ENCODE peak calls at places on chromosomes 2 and 18, in seven cellular contexts. One of them, this sample, is unnamed.

GRCh38 chr2:34656632-34657031 is 1057.5 kb upstream of the FAM98A start:
- DNase-seq in breast epithelium: no peak
- DNase-seq in Peyer's patch: no peak
- DNase-seq in body of pancreas: no peak
- DNase-seq in sigmoid colon: no peak
- DNase-seq in uterus: no peak
- DNase-seq in tibial nerve: no peak
- DNase-seq in this sample: no peak

GRCh38 chr2:61220768-61221167 is 58.8 kb downstream of the C2orf74 start:
- DNase-seq in breast epithelium: no peak
- DNase-seq in tibial nerve: no peak
- DNase-seq in body of pancreas: no peak
- DNase-seq in sigmoid colon: no peak
- DNase-seq in uterus: no peak
- DNase-seq in Peyer's patch: no peak
- DNase-seq in this sample: no peak

GRCh38 chr18:36323421-36323820 is 25.9 kb downstream of the FHOD3 start:
- DNase-seq in uterus: no peak
- DNase-seq in body of pancreas: no peak
- DNase-seq in Peyer's patch: no peak
- DNase-seq in tibial nerve: no peak
- DNase-seq in sigmoid colon: no peak
- DNase-seq in breast epithelium: no peak
- DNase-seq in this sample: no peak

GRCh38 chr18:58407263-58407648 is 221.6 kb downstream of the ALPK2 start:
- DNase-seq in body of pancreas: no peak
- DNase-seq in sigmoid colon: no peak
- DNase-seq in Peyer's patch: no peak
- DNase-seq in breast epithelium: no peak
- DNase-seq in uterus: no peak
- DNase-seq in tibial nerve: no peak
- DNase-seq in this sample: no peak

GRCh38 chr18:67520276-67521035 is 3.9 kb upstream of the DSEL start:
- DNase-seq in uterus: peak
- DNase-seq in body of pancreas: no peak
- DNase-seq in Peyer's patch: no peak
- DNase-seq in sigmoid colon: peak
- DNase-seq in breast epithelium: no peak
- DNase-seq in tibial nerve: no peak
- DNase-seq in this sample: no peak

GRCh38 chr2:163044116-163044515 is 205.5 kb upstream of the KCNH7 start:
- DNase-seq in uterus: no peak
- DNase-seq in body of pancreas: no peak
- DNase-seq in Peyer's patch: no peak
- DNase-seq in sigmoid colon: no peak
- DNase-seq in tibial nerve: no peak
- DNase-seq in breast epithelium: no peak
- DNase-seq in this sample: no peak

GRCh38 chr2:150476809-150477302 is 10.6 kb downstream of the RND3 start:
- DNase-seq in tibial nerve: no peak
- DNase-seq in uterus: no peak
- DNase-seq in breast epithelium: no peak
- DNase-seq in Peyer's patch: no peak
- DNase-seq in sigmoid colon: no peak
- DNase-seq in body of pancreas: peak
- DNase-seq in this sample: no peak

GRCh38 chr2:180494286-180494685 is 486.1 kb upstream of the UBE2E3 start:
- DNase-seq in body of pancreas: no peak
- DNase-seq in breast epithelium: no peak
- DNase-seq in Peyer's patch: no peak
- DNase-seq in uterus: no peak
- DNase-seq in sigmoid colon: no peak
- DNase-seq in tibial nerve: no peak
- DNase-seq in this sample: no peak

GRCh38 chr18:49052891-49053644 is 102.3 kb upstream of the SMAD7 start:
- DNase-seq in Peyer's patch: no peak
- DNase-seq in tibial nerve: no peak
- DNase-seq in uterus: no peak
- DNase-seq in body of pancreas: no peak
- DNase-seq in sigmoid colon: no peak
- DNase-seq in breast epithelium: no peak
- DNase-seq in this sample: no peak

GRCh38 chr2:51194656-51195055 is 162.7 kb upstream of the NRXN1 start:
- DNase-seq in uterus: no peak
- DNase-seq in tibial nerve: no peak
- DNase-seq in sigmoid colon: no peak
- DNase-seq in breast epithelium: no peak
- DNase-seq in Peyer's patch: no peak
- DNase-seq in body of pancreas: no peak
- DNase-seq in this sample: no peak

GRCh38 chr2:228957075-228957474 is 314.0 kb downstream of the PID1 start:
- DNase-seq in tibial nerve: no peak
- DNase-seq in Peyer's patch: no peak
- DNase-seq in body of pancreas: no peak
- DNase-seq in breast epithelium: no peak
- DNase-seq in sigmoid colon: no peak
- DNase-seq in uterus: peak
- DNase-seq in this sample: no peak

GRCh38 chr2:219282375-219282774 is 3.2 kb downstream of the DNAJB2 start:
- DNase-seq in tibial nerve: no peak
- DNase-seq in body of pancreas: no peak
- DNase-seq in Peyer's patch: no peak
- DNase-seq in breast epithelium: no peak
- DNase-seq in uterus: no peak
- DNase-seq in sigmoid colon: peak
- DNase-seq in this sample: no peak

GRCh38 chr18:68480196-68480595 is 234.7 kb downstream of the TMX3 start:
- DNase-seq in uterus: no peak
- DNase-seq in body of pancreas: no peak
- DNase-seq in tibial nerve: no peak
- DNase-seq in Peyer's patch: no peak
- DNase-seq in breast epithelium: no peak
- DNase-seq in sigmoid colon: no peak
- DNase-seq in this sample: no peak

GRCh38 chr2:238141541-238142318 is 3.3 kb downstream of the KLHL30 start:
- DNase-seq in breast epithelium: peak
- DNase-seq in uterus: no peak
- DNase-seq in sigmoid colon: no peak
- DNase-seq in tibial nerve: no peak
- DNase-seq in Peyer's patch: peak
- DNase-seq in body of pancreas: peak
- DNase-seq in this sample: no peak

GRCh38 chr18:61459896-61460295 is 126.7 kb downstream of the CDH20 start:
- DNase-seq in uterus: no peak
- DNase-seq in body of pancreas: no peak
- DNase-seq in Peyer's patch: no peak
- DNase-seq in sigmoid colon: no peak
- DNase-seq in tibial nerve: no peak
- DNase-seq in breast epithelium: no peak
- DNase-seq in this sample: no peak

GRCh38 chr18:76538846-76539245 is 43.8 kb upstream of the ZNF516 start:
- DNase-seq in Peyer's patch: no peak
- DNase-seq in breast epithelium: no peak
- DNase-seq in tibial nerve: no peak
- DNase-seq in body of pancreas: no peak
- DNase-seq in sigmoid colon: no peak
- DNase-seq in uterus: no peak
- DNase-seq in this sample: no peak

GRCh38 chr2:23926289-23926749 is 604 bp downstream of the ATAD2B start:
- DNase-seq in breast epithelium: peak
- DNase-seq in sigmoid colon: peak
- DNase-seq in uterus: no peak
- DNase-seq in tibial nerve: no peak
- DNase-seq in Peyer's patch: no peak
- DNase-seq in body of pancreas: peak
- DNase-seq in this sample: no peak

GRCh38 chr2:10079192-10079930 is 850 bp downstream of the CYS1 start:
- DNase-seq in breast epithelium: no peak
- DNase-seq in Peyer's patch: no peak
- DNase-seq in uterus: peak
- DNase-seq in tibial nerve: no peak
- DNase-seq in body of pancreas: peak
- DNase-seq in sigmoid colon: peak
- DNase-seq in this sample: no peak

GRCh38 chr2:100142393-100142792 is at the start of gene AFF3:
- DNase-seq in Peyer's patch: no peak
- DNase-seq in body of pancreas: no peak
- DNase-seq in sigmoid colon: no peak
- DNase-seq in breast epithelium: no peak
- DNase-seq in uterus: no peak
- DNase-seq in tibial nerve: no peak
- DNase-seq in this sample: peak

DNA sequence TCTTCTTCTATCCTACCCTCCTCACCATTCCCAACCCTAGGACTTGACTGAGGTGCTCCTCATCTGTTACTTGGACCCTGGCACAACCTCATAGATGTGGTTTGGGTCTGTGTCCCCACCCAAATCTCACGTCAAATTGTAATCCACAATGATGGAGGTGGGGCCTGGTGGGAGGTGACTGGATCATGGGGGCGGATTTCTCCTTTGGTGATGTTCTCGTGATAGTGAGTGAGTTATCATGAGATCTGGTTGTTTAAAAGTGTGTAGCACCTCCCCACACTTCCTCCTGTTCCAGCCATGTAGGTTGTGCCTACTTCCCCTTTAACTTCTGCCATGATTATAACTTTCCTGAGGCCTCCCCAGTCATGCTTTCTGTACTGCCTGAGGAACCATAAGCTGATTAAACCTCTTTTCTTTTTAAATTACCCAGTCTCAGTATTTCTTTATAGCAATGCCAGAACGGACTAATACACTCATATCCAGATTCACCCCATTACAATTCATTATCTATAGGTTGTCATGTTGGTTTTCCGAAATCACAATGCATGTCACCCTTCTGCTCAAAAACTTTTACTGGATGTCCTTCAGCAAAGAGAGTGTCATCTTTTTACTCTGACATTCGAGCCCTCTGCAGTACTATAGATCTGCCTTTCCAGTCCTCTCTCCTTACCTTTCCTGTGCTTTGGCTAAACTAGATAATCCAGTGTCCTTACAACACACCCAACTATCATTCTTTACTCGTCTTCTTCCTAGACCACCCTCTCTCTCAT is 45.7 kb downstream of the APOB start:
- DNase-seq in tibial nerve: no peak
- DNase-seq in body of pancreas: no peak
- DNase-seq in breast epithelium: no peak
- DNase-seq in uterus: no peak
- DNase-seq in sigmoid colon: no peak
- DNase-seq in Peyer's patch: no peak
- DNase-seq in this sample: no peak
- TF ChIP-seq POLR2A in tibial nerve: no peak
- TF ChIP-seq POLR2A in body of pancreas: no peak
- TF ChIP-seq POLR2A in breast epithelium: no peak
- TF ChIP-seq POLR2A in uterus: no peak
- TF ChIP-seq POLR2A in sigmoid colon: no peak
- TF ChIP-seq POLR2A in Peyer's patch: no peak
- TF ChIP-seq POLR2A in this sample: no peak

DNA sequence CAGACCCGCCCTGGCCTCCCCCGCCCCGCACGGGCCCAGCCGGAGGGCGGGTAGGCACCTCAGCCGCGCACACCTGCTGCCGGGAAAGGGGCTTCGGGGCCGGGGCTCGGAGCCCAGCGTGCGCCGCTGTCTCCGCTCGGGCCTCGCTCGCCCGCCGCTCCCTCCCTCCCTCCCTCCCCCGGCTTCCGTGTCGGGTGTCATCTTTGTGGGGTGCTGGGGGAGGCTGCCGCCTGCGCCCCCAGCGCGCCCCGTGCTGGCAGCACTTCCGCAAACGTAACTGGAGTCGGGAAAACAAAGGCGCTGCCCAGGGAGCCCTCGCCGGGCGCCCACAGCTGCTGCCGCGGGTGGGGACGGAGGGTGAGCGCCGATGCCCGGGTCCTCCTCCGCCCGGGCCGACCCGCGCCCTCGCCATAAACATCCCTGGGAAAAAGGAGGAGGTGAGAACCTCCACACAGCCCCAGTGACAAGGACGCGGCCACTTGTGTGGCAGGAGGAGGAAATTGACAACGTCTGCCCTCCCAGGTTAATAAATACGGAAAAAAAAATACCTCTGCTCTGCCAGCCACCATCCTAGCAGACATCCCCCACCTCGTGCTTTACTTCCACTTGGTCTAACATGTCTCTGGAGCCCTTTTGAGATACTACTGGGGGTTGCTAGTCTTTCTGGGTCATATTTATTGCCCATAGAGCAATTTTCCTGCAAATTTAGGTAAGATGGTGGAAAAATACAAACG is 550 bp downstream of the MFSD6 start:
- DNase-seq in body of pancreas: peak
- DNase-seq in sigmoid colon: peak
- DNase-seq in tibial nerve: no peak
- DNase-seq in uterus: peak
- DNase-seq in breast epithelium: peak
- DNase-seq in Peyer's patch: peak
- DNase-seq in this sample: peak
- TF ChIP-seq POLR2A in body of pancreas: peak
- TF ChIP-seq POLR2A in sigmoid colon: no peak
- TF ChIP-seq POLR2A in tibial nerve: no peak
- TF ChIP-seq POLR2A in uterus: no peak
- TF ChIP-seq POLR2A in breast epithelium: peak
- TF ChIP-seq POLR2A in Peyer's patch: no peak
- TF ChIP-seq POLR2A in this sample: peak

DNA sequence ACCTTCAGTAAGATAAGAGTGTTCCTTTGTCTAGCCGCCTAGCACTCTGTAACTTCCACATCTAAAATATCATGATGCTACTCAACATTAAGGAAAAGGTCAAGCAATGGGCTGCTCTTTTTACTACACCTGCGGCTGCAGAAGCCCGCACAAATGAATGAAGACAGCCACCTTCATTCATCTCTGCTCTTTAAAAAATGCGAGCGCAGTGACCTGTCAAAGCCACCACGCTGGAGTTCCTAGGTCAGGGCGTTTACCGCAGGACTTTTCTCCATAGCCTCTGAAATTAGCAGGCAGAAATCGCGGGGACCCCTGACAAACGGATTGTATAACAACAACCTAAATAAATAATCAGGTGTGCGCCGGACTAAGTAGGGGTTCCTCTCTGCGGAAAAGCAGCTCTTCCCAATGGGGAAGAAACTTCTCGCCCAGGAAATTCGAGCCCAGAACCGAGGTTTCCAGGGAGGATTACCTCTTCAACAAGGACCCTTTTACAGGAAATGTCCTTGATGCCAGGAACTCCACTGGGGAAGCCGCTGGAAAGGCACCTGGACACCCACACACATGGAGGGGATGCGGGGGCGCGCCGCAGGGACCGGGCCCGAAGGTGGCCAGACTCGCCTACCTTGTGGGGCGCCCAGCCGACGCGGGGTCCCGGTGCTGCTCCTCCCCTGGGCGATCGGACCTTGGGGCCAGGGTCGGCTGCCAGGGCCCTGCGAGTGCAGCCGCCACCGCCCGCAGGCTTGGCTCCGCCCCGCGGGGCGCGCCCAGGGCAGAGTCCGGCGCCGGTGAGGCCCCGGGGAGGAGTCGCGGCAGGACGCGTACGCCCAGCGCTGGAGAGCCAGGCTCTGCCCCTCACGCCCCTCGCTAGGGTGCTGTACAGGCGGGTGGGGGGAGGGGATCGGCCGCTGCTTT is at the start of gene CCDC68:
- DNase-seq in body of pancreas: peak
- DNase-seq in breast epithelium: no peak
- DNase-seq in uterus: no peak
- DNase-seq in tibial nerve: no peak
- DNase-seq in Peyer's patch: peak
- DNase-seq in sigmoid colon: no peak
- DNase-seq in this sample: no peak
- TF ChIP-seq POLR2A in body of pancreas: no peak
- TF ChIP-seq POLR2A in breast epithelium: no peak
- TF ChIP-seq POLR2A in uterus: no peak
- TF ChIP-seq POLR2A in tibial nerve: no peak
- TF ChIP-seq POLR2A in Peyer's patch: peak
- TF ChIP-seq POLR2A in sigmoid colon: no peak
- TF ChIP-seq POLR2A in this sample: no peak

GRCh38 chr2:201116115-201116958 is at the start of gene CFLAR:
- DNase-seq in Peyer's patch: peak
- DNase-seq in body of pancreas: peak
- DNase-seq in sigmoid colon: peak
- DNase-seq in uterus: peak
- DNase-seq in breast epithelium: peak
- DNase-seq in tibial nerve: peak
- DNase-seq in this sample: peak
- TF ChIP-seq POLR2A in Peyer's patch: peak
- TF ChIP-seq POLR2A in body of pancreas: peak
- TF ChIP-seq POLR2A in sigmoid colon: peak
- TF ChIP-seq POLR2A in uterus: peak
- TF ChIP-seq POLR2A in breast epithelium: peak
- TF ChIP-seq POLR2A in tibial nerve: peak
- TF ChIP-seq POLR2A in this sample: peak